ENCODE peak calls at places on chromosomes 4 and X, in nine cellular contexts. One of them, this sample, is unnamed.

GRCh38 chr4:20323991-20324390 is 72.3 kb downstream of the SLIT2 start:
- DNase-seq in osteoblast: peak; percentile 10
- DNase-seq in stromal cell of bone marrow: no peak
- DNase-seq in activated CD4-positive, CD25-positive, alpha-beta regulatory T cell: no peak
- DNase-seq in COR-L47: no peak
- DNase-seq in M059J: peak; percentile 71
- DNase-seq in right atrium auricular region: no peak
- DNase-seq in stimulated activated CD8-positive, alpha-beta memory T cell treated with anti-CD3 and anti-CD28 coated beads, Interleukin-4, amount 100 ng/mL, for 1 hour: no peak
- DNase-seq in ELF-1: peak; percentile 7
- DNase-seq in this sample: no peak

GRCh38 chrX:56759736-56760409 is 30.8 kb downstream of the NBDY start:
- DNase-seq in osteoblast: no peak
- DNase-seq in stromal cell of bone marrow: no peak
- DNase-seq in activated CD4-positive, CD25-positive, alpha-beta regulatory T cell: no peak
- DNase-seq in COR-L47: no peak
- DNase-seq in M059J: no peak
- DNase-seq in right atrium auricular region: no peak
- DNase-seq in stimulated activated CD8-positive, alpha-beta memory T cell treated with anti-CD3 and anti-CD28 coated beads, Interleukin-4, amount 100 ng/mL, for 1 hour: no peak
- DNase-seq in ELF-1: no peak
- DNase-seq in this sample: no peak

GRCh38 chrX:132876509-132876837 is 82.0 kb downstream of the HS6ST2 start:
- DNase-seq in osteoblast: no peak
- DNase-seq in stromal cell of bone marrow: no peak
- DNase-seq in activated CD4-positive, CD25-positive, alpha-beta regulatory T cell: no peak
- DNase-seq in COR-L47: no peak
- DNase-seq in M059J: no peak
- DNase-seq in right atrium auricular region: no peak
- DNase-seq in stimulated activated CD8-positive, alpha-beta memory T cell treated with anti-CD3 and anti-CD28 coated beads, Interleukin-4, amount 100 ng/mL, for 1 hour: no peak
- DNase-seq in ELF-1: peak; percentile 79
- DNase-seq in this sample: no peak

GRCh38 chr4:141255016-141255415 is 34.3 kb downstream of the ZNF330 start:
- DNase-seq in osteoblast: no peak
- DNase-seq in stromal cell of bone marrow: no peak
- DNase-seq in activated CD4-positive, CD25-positive, alpha-beta regulatory T cell: no peak
- DNase-seq in COR-L47: no peak
- DNase-seq in M059J: no peak
- DNase-seq in right atrium auricular region: no peak
- DNase-seq in stimulated activated CD8-positive, alpha-beta memory T cell treated with anti-CD3 and anti-CD28 coated beads, Interleukin-4, amount 100 ng/mL, for 1 hour: no peak
- DNase-seq in ELF-1: no peak
- DNase-seq in this sample: no peak

GRCh38 chr4:181909368-181909767 is 333.8 kb upstream of the TENM3 start:
- DNase-seq in osteoblast: peak; percentile 79
- DNase-seq in stromal cell of bone marrow: peak; percentile 45
- DNase-seq in activated CD4-positive, CD25-positive, alpha-beta regulatory T cell: no peak
- DNase-seq in COR-L47: no peak
- DNase-seq in M059J: no peak
- DNase-seq in right atrium auricular region: no peak
- DNase-seq in stimulated activated CD8-positive, alpha-beta memory T cell treated with anti-CD3 and anti-CD28 coated beads, Interleukin-4, amount 100 ng/mL, for 1 hour: no peak
- DNase-seq in ELF-1: peak; percentile 9
- DNase-seq in this sample: peak; percentile 33

GRCh38 chrX:146173742-146174141 is 356.1 kb downstream of the SLITRK2 start:
- DNase-seq in osteoblast: no peak
- DNase-seq in stromal cell of bone marrow: no peak
- DNase-seq in activated CD4-positive, CD25-positive, alpha-beta regulatory T cell: no peak
- DNase-seq in COR-L47: no peak
- DNase-seq in M059J: no peak
- DNase-seq in right atrium auricular region: no peak
- DNase-seq in stimulated activated CD8-positive, alpha-beta memory T cell treated with anti-CD3 and anti-CD28 coated beads, Interleukin-4, amount 100 ng/mL, for 1 hour: no peak
- DNase-seq in ELF-1: no peak
- DNase-seq in this sample: no peak

GRCh38 chrX:68867458-68868166 is 38.8 kb downstream of the EFNB1 start:
- DNase-seq in osteoblast: no peak
- DNase-seq in stromal cell of bone marrow: no peak
- DNase-seq in activated CD4-positive, CD25-positive, alpha-beta regulatory T cell: no peak
- DNase-seq in COR-L47: peak; percentile 17
- DNase-seq in M059J: no peak
- DNase-seq in right atrium auricular region: no peak
- DNase-seq in stimulated activated CD8-positive, alpha-beta memory T cell treated with anti-CD3 and anti-CD28 coated beads, Interleukin-4, amount 100 ng/mL, for 1 hour: no peak
- DNase-seq in ELF-1: no peak
- DNase-seq in this sample: no peak

GRCh38 chr4:150679767-150680088 is 97.8 kb downstream of the MAB21L2 start:
- DNase-seq in osteoblast: no peak
- DNase-seq in stromal cell of bone marrow: no peak
- DNase-seq in activated CD4-positive, CD25-positive, alpha-beta regulatory T cell: no peak
- DNase-seq in COR-L47: no peak
- DNase-seq in M059J: peak; percentile 42
- DNase-seq in right atrium auricular region: no peak
- DNase-seq in stimulated activated CD8-positive, alpha-beta memory T cell treated with anti-CD3 and anti-CD28 coated beads, Interleukin-4, amount 100 ng/mL, for 1 hour: no peak
- DNase-seq in ELF-1: no peak
- DNase-seq in this sample: no peak

GRCh38 chr4:154407483-154407882 is 84.1 kb downstream of the DCHS2 start:
- DNase-seq in osteoblast: no peak
- DNase-seq in stromal cell of bone marrow: no peak
- DNase-seq in activated CD4-positive, CD25-positive, alpha-beta regulatory T cell: no peak
- DNase-seq in COR-L47: no peak
- DNase-seq in M059J: no peak
- DNase-seq in right atrium auricular region: no peak
- DNase-seq in stimulated activated CD8-positive, alpha-beta memory T cell treated with anti-CD3 and anti-CD28 coated beads, Interleukin-4, amount 100 ng/mL, for 1 hour: no peak
- DNase-seq in ELF-1: no peak
- DNase-seq in this sample: no peak

GRCh38 chr4:10461091-10461849 is 4.0 kb upstream of the ZNF518B start:
- DNase-seq in osteoblast: peak; percentile 97
- DNase-seq in stromal cell of bone marrow: no peak
- DNase-seq in activated CD4-positive, CD25-positive, alpha-beta regulatory T cell: peak; percentile 45
- DNase-seq in COR-L47: no peak
- DNase-seq in M059J: no peak
- DNase-seq in right atrium auricular region: no peak
- DNase-seq in stimulated activated CD8-positive, alpha-beta memory T cell treated with anti-CD3 and anti-CD28 coated beads, Interleukin-4, amount 100 ng/mL, for 1 hour: peak; percentile 37
- DNase-seq in ELF-1: peak; percentile 90
- DNase-seq in this sample: no peak

GRCh38 chr4:36024901-36025610 is 219.3 kb downstream of the ARAP2 start:
- DNase-seq in osteoblast: no peak
- DNase-seq in stromal cell of bone marrow: no peak
- DNase-seq in activated CD4-positive, CD25-positive, alpha-beta regulatory T cell: no peak
- DNase-seq in COR-L47: peak; percentile 57
- DNase-seq in M059J: no peak
- DNase-seq in right atrium auricular region: no peak
- DNase-seq in stimulated activated CD8-positive, alpha-beta memory T cell treated with anti-CD3 and anti-CD28 coated beads, Interleukin-4, amount 100 ng/mL, for 1 hour: no peak
- DNase-seq in ELF-1: no peak
- DNase-seq in this sample: no peak

GRCh38 chr4:32686123-32686522 is 1966.0 kb downstream of the PCDH7 start:
- DNase-seq in osteoblast: no peak
- DNase-seq in stromal cell of bone marrow: no peak
- DNase-seq in activated CD4-positive, CD25-positive, alpha-beta regulatory T cell: no peak
- DNase-seq in COR-L47: no peak
- DNase-seq in M059J: no peak
- DNase-seq in right atrium auricular region: no peak
- DNase-seq in stimulated activated CD8-positive, alpha-beta memory T cell treated with anti-CD3 and anti-CD28 coated beads, Interleukin-4, amount 100 ng/mL, for 1 hour: no peak
- DNase-seq in ELF-1: no peak
- DNase-seq in this sample: no peak